ENCODE peak calls at places on chromosomes 1 and 21, in six cellular contexts. O, Z, F, B, K and V are unnamed samples.

GRCh38 chr1:3668585-3669300 is 16.4 kb downstream of the TP73 start:
- DNase-seq in K (peak; percentile 32), F (no peak), O (peak; percentile 42), B (no peak), Z (peak; percentile 89), V (no peak)

GRCh38 chr1:85413169-85413568 is 51.8 kb downstream of the DDAH1 start:
- DNase-seq in Z (no peak), O (no peak), B (no peak), F (no peak), K (no peak), V (no peak)

GRCh38 chr21:38688068-38688467 is 117.7 kb upstream of the ETS2 start:
- DNase-seq in B (no peak), O (no peak), F (no peak), K (no peak), Z (no peak), V (no peak)

GRCh38 chr21:20004353-20004752 is 993.9 kb upstream of the NCAM2 start:
- DNase-seq in O (no peak), Z (no peak), F (no peak), B (no peak), K (no peak), V (no peak)

GRCh38 chr1:13917607-13918006 is 217.6 kb downstream of the PRDM2 start:
- DNase-seq in B (no peak), F (no peak), O (no peak), K (no peak), Z (no peak), V (no peak)

GRCh38 chr1:200423235-200423634 is 13.4 kb upstream of the ZNF281 start:
- DNase-seq in O (no peak), K (no peak), F (no peak), B (no peak), Z (no peak), V (no peak)

GRCh38 chr1:226967665-226968064 is 27.6 kb downstream of the COQ8A start:
- DNase-seq in B (no peak), K (no peak), Z (peak; percentile 43), F (no peak), O (no peak), V (no peak)

GRCh38 chr1:115669002-115669673 is 27.4 kb downstream of the VANGL1 start:
- DNase-seq in Z (no peak), K (peak; percentile 9), B (no peak), O (no peak), F (peak; percentile 18), V (no peak)

GRCh38 chr21:27681841-27682240 is 715.0 kb upstream of the ADAMTS5 start:
- DNase-seq in O (no peak), B (no peak), F (no peak), K (no peak), Z (no peak), V (no peak)